ENCODE peak calls at places on chromosome 15, in nine cellular contexts. L is GM12865, P is foreskin fibroblast, E is uterus, X is right atrium auricular region, U is PC-3, O is lower lobe of right lung, D is AG10803, Y is fibroblast of lung. S is an unnamed sample.

GRCh38 chr15:31228980-31229826 is 97.4 kb upstream of the KLF13 start:
- DNase-seq in L (peak; percentile 95), P (no peak), E (no peak), X (no peak), U (no peak), O (peak; percentile 74), D (no peak), Y (no peak), S (no peak)

GRCh38 chr15:63497642-63498100 is 6.7 kb upstream of the USP3 start:
- DNase-seq in L (peak; percentile 81), P (no peak), E (no peak), X (no peak), U (no peak), O (peak; percentile 88), D (no peak), Y (no peak), S (no peak)

GRCh38 chr15:82044373-82045178 is 1.2 kb downstream of the MEX3B start:
- DNase-seq in L (peak; percentile 22), P (peak; percentile 72), E (peak; percentile 49), X (peak; percentile 60), U (no peak), O (peak; percentile 48), D (peak; percentile 64), Y (peak; percentile 84), S (peak; percentile 64)

GRCh38 chr15:31399544-31400171 is 73.0 kb downstream of the KLF13 start:
- DNase-seq in L (peak; percentile 29), P (no peak), E (no peak), X (no peak), U (no peak), O (no peak), D (no peak), Y (peak; percentile 36), S (peak; percentile 70)

GRCh38 chr15:59550961-59551360 is 60.6 kb upstream of the GCNT3 start:
- DNase-seq in L (no peak), P (peak; percentile 11), E (no peak), X (no peak), U (no peak), O (no peak), D (no peak), Y (no peak), S (no peak)

GRCh38 chr15:29130461-29130860 is 139.2 kb downstream of the NSMCE3 start:
- DNase-seq in L (no peak), P (no peak), E (no peak), X (no peak), U (no peak), O (no peak), D (no peak), Y (no peak), S (no peak)

GRCh38 chr15:99212401-99212800 is 37.0 kb downstream of the TTC23 start:
- DNase-seq in L (no peak), P (peak; percentile 28), E (peak; percentile 63), X (no peak), U (no peak), O (no peak), D (peak; percentile 9), Y (peak; percentile 51), S (peak; percentile 28)

GRCh38 chr15:95760508-95760907 is 570.0 kb upstream of the NR2F2 start:
- DNase-seq in L (peak; percentile 40), P (peak; percentile 29), E (no peak), X (no peak), U (peak; percentile 4), O (no peak), D (peak; percentile 1), Y (no peak), S (peak; percentile 17)

GRCh38 chr15:57640935-57641682 is 49.4 kb downstream of the MYZAP start:
- DNase-seq in L (peak; percentile 15), P (peak; percentile 67), E (no peak), X (no peak), U (peak; percentile 38), O (no peak), D (peak; percentile 43), Y (peak; percentile 13), S (peak; percentile 46)

GRCh38 chr15:77454265-77454664 is 33.6 kb downstream of the HMG20A start:
- DNase-seq in L (no peak), P (peak; percentile 15), E (no peak), X (no peak), U (no peak), O (no peak), D (no peak), Y (peak; percentile 42), S (peak; percentile 73)

GRCh38 chr15:77538011-77538410 is 94.7 kb downstream of the LINGO1 start:
- DNase-seq in L (peak; percentile 82), P (no peak), E (no peak), X (no peak), U (no peak), O (no peak), D (no peak), Y (no peak), S (no peak)

GRCh38 chr15:66404532-66404931 is 17.8 kb downstream of the MAP2K1 start:
- DNase-seq in L (no peak), P (no peak), E (no peak), X (no peak), U (no peak), O (no peak), D (no peak), Y (no peak), S (no peak)

GRCh38 chr15:58523634-58524033 is 91.8 kb downstream of the LIPC start:
- DNase-seq in L (no peak), P (no peak), E (no peak), X (no peak), U (no peak), O (no peak), D (no peak), Y (no peak), S (no peak)

GRCh38 chr15:74656935-74657535 is 38.8 kb downstream of the EDC3 start:
- DNase-seq in L (no peak), P (no peak), E (no peak), X (no peak), U (no peak), O (no peak), D (no peak), Y (no peak), S (no peak)

GRCh38 chr15:50256188-50257041 is 9.1 kb downstream of the HDC start:
- DNase-seq in L (no peak), P (peak; percentile 86), E (no peak), X (no peak), U (peak; percentile 77), O (no peak), D (peak; percentile 14), Y (peak; percentile 81), S (peak; percentile 55)

GRCh38 chr15:79970921-79971434 is at the start of gene BCL2A1:
- DNase-seq in L (peak; percentile 92), P (peak; percentile 75), E (no peak), X (peak; percentile 59), U (peak; percentile 88), O (no peak), D (peak; percentile 83), Y (peak; percentile 94), S (peak; percentile 96)

GRCh38 chr15:59817834-59818233 is 128.7 kb upstream of the BNIP2 start:
- DNase-seq in L (no peak), P (no peak), E (no peak), X (no peak), U (no peak), O (no peak), D (no peak), Y (no peak), S (no peak)

GRCh38 chr15:48416301-48416700 is 85.1 kb downstream of the DUT start:
- DNase-seq in L (peak; percentile 36), P (no peak), E (no peak), X (no peak), U (no peak), O (no peak), D (no peak), Y (peak; percentile 48), S (no peak)

GRCh38 chr15:48868549-48868948 is 9.4 kb upstream of the EID1 start:
- DNase-seq in L (no peak), P (peak; percentile 84), E (no peak), X (no peak), U (peak; percentile 77), O (no peak), D (peak; percentile 64), Y (peak; percentile 88), S (peak; percentile 88)

GRCh38 chr15:98609144-98609852 is 39.0 kb upstream of the IGF1R start:
- DNase-seq in L (no peak), P (peak; percentile 56), E (no peak), X (peak; percentile 51), U (peak; percentile 83), O (no peak), D (peak; percentile 56), Y (peak; percentile 71), S (peak; percentile 41)

DNA sequence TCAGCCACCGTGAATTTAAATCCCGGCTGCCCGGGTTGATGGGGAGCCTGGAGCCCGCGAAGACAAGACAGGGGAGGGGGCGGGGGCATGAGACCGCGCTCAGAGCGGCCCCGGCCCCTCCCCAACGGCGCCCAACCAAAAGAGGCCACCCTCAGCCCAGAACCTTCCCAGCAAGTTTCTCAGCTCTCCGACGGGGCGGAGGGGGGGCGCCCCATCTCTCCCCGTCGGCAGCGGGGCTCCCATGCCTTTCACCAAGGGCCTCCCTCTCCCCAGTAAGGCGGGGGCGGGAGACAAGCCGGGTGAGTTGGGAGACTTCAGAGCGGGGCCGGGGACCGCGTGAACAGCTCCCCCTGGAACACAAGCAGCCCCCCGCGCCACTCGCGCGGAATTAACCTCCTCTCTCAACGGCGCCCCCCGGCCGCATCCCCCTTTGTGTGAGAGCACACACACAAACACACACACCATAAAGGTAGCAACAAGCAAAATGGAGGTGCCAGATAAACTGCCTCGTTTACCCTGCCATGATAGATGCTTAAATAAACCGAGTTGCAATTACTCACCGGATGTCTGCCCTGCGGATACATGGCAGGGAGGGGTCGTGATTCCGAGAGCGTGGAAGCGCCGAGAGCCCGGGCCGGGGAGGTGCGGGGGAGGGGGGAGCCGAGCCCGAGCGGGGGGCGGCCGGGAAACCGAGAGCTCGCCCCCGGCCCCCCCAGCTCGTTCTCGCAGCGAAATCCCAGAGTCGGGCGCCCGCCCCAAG is 1.3 kb downstream of the TLE3 start:
- DNase-seq in L (peak; percentile 43), P (peak; percentile 70), E (peak; percentile 64), X (no peak), U (peak; percentile 74), O (peak; percentile 65), D (peak; percentile 24), Y (peak; percentile 59), S (peak; percentile 67)
- TF ChIP-seq CTCF in L (no peak), P (no peak), E (no peak), X (no peak), U (no peak), O (no peak), D (no peak), Y (no peak), S (no peak)

GRCh38 chr15:84761534-84762190 is 13.3 kb downstream of the ZNF592 start:
- DNase-seq in L (peak; percentile 64), P (peak; percentile 14), E (no peak), X (no peak), U (no peak), O (no peak), D (no peak), Y (peak; percentile 21), S (no peak)
- H3K4me3 ChIP-seq in L (no peak overlapping the region), P (no peak overlapping the region), E (no peak overlapping the region), X (no peak overlapping the region), U (no peak overlapping the region), O (no peak overlapping the region), D (no peak overlapping the region), Y (no peak overlapping the region), S (no peak overlapping the region)

GRCh38 chr15:38002883-38003477 is 68.5 kb downstream of the TMCO5A start:
- DNase-seq in L (peak; percentile 84), P (peak; percentile 87), E (no peak), X (no peak), U (peak; percentile 80), O (peak; percentile 74), D (peak; percentile 83), Y (peak; percentile 74), S (peak; percentile 92)
- TF ChIP-seq CTCF in L (peak; percentile 75), P (peak; percentile 85), E (peak; percentile 21), X (no peak), U (peak; percentile 91), O (peak; percentile 71), D (peak; percentile 92), Y (peak; percentile 76), S (peak; percentile 82)

GRCh38 chr15:40238927-40239591 is at the start of gene PAK6:
- DNase-seq in L (peak; percentile 27), P (peak; percentile 78), E (peak; percentile 54), X (peak; percentile 62), U (peak; percentile 93), O (peak; percentile 66), D (peak; percentile 15), Y (peak; percentile 64), S (peak; percentile 44)
- H3K4me3 ChIP-seq in L (peak within 1 kb of the TSS; percentile 24), P (peak within 1 kb of the TSS; percentile 29), E (no peak within 1 kb of the TSS), X (peak within 1 kb of the TSS; percentile 19), U (peak within 1 kb of the TSS; percentile 67), O (peak within 1 kb of the TSS; percentile 39), D (peak within 1 kb of the TSS; percentile 47), Y (peak within 1 kb of the TSS; percentile 42), S (peak within 1 kb of the TSS; percentile 35)